ENCODE peak calls at places on chromosomes 16 and 17, in four cellular contexts. One of them, this sample, is unnamed.

GRCh38 chr16:31519746-31520145 is 8.0 kb upstream of the AHSP start:
- DNase-seq in OCI-LY7: no peak
- DNase-seq in hepatocyte: no peak
- DNase-seq in neural progenitor cell: peak; percentile 7
- DNase-seq in this sample: no peak

GRCh38 chr16:84247844-84248243 is 8.0 kb upstream of the KCNG4 start:
- DNase-seq in neural progenitor cell: no peak
- DNase-seq in hepatocyte: no peak
- DNase-seq in OCI-LY7: no peak
- DNase-seq in this sample: no peak

GRCh38 chr17:51322390-51323029 is 62.2 kb downstream of the UTP18 start:
- DNase-seq in neural progenitor cell: peak; percentile 70
- DNase-seq in OCI-LY7: peak; percentile 65
- DNase-seq in hepatocyte: peak; percentile 55
- DNase-seq in this sample: peak; percentile 61

GRCh38 chr17:32584792-32585191 is 98.0 kb downstream of the CDK5R1 start:
- DNase-seq in hepatocyte: no peak
- DNase-seq in neural progenitor cell: no peak
- DNase-seq in OCI-LY7: no peak
- DNase-seq in this sample: no peak

GRCh38 chr17:16491703-16492612 is at the start of gene LRRC75A:
- DNase-seq in hepatocyte: peak; percentile 83
- DNase-seq in OCI-LY7: no peak
- DNase-seq in neural progenitor cell: peak; percentile 92
- DNase-seq in this sample: no peak

GRCh38 chr16:73046484-73047214 is 1.3 kb downstream of the ZFHX3 start:
- DNase-seq in OCI-LY7: no peak
- DNase-seq in neural progenitor cell: no peak
- DNase-seq in hepatocyte: no peak
- DNase-seq in this sample: no peak

GRCh38 chr17:44266402-44267164 is 1.4 kb downstream of the SLC4A1 start:
- DNase-seq in neural progenitor cell: no peak
- DNase-seq in OCI-LY7: no peak
- DNase-seq in hepatocyte: no peak
- DNase-seq in this sample: no peak

GRCh38 chr16:85980686-85981085 is 81.7 kb downstream of the IRF8 start:
- DNase-seq in neural progenitor cell: no peak
- DNase-seq in OCI-LY7: no peak
- DNase-seq in hepatocyte: no peak
- DNase-seq in this sample: no peak

GRCh38 chr16:17359778-17360177 is 111.0 kb downstream of the XYLT1 start:
- DNase-seq in hepatocyte: no peak
- DNase-seq in neural progenitor cell: no peak
- DNase-seq in OCI-LY7: peak; percentile 33
- DNase-seq in this sample: no peak

GRCh38 chr17:77311371-77311981 is 170.7 kb downstream of the SEC14L1 start:
- DNase-seq in neural progenitor cell: no peak
- DNase-seq in hepatocyte: no peak
- DNase-seq in OCI-LY7: peak; percentile 75
- DNase-seq in this sample: no peak

GRCh38 chr16:30068750-30069574 is 3.4 kb downstream of the ALDOA start:
- DNase-seq in hepatocyte: no peak
- DNase-seq in OCI-LY7: peak; percentile 50
- DNase-seq in neural progenitor cell: peak; percentile 39
- DNase-seq in this sample: no peak

GRCh38 chr17:76969598-76970172 is 101.5 kb downstream of the MGAT5B start:
- DNase-seq in OCI-LY7: peak; percentile 64
- DNase-seq in hepatocyte: peak; percentile 67
- DNase-seq in neural progenitor cell: peak; percentile 51
- DNase-seq in this sample: no peak

GRCh38 chr16:55091871-55092230 is 161.2 kb downstream of the IRX5 start:
- DNase-seq in neural progenitor cell: no peak
- DNase-seq in hepatocyte: no peak
- DNase-seq in OCI-LY7: no peak
- DNase-seq in this sample: no peak

GRCh38 chr16:84739349-84740124 is 39.7 kb downstream of the USP10 start:
- DNase-seq in neural progenitor cell: no peak
- DNase-seq in OCI-LY7: no peak
- DNase-seq in hepatocyte: no peak
- DNase-seq in this sample: no peak

GRCh38 chr16:24580665-24581064 is 41.3 kb downstream of the RBBP6 start:
- DNase-seq in OCI-LY7: no peak
- DNase-seq in neural progenitor cell: no peak
- DNase-seq in hepatocyte: peak; percentile 6
- DNase-seq in this sample: no peak

GRCh38 chr17:17605747-17606083 is 14.2 kb upstream of the PEMT start:
- DNase-seq in OCI-LY7: no peak
- DNase-seq in hepatocyte: no peak
- DNase-seq in neural progenitor cell: no peak
- DNase-seq in this sample: no peak

GRCh38 chr17:79824893-79825579 is 14.2 kb downstream of the CBX4 start:
- DNase-seq in hepatocyte: no peak
- DNase-seq in OCI-LY7: no peak
- DNase-seq in neural progenitor cell: no peak
- DNase-seq in this sample: no peak

GRCh38 chr16:82655315-82655714 is 28.5 kb downstream of the CDH13 start:
- DNase-seq in neural progenitor cell: no peak
- DNase-seq in OCI-LY7: no peak
- DNase-seq in hepatocyte: peak; percentile 19
- DNase-seq in this sample: no peak

GRCh38 chr17:78224226-78225087 is 7.0 kb upstream of the TMEM235 start:
- DNase-seq in neural progenitor cell: no peak
- DNase-seq in hepatocyte: no peak
- DNase-seq in OCI-LY7: no peak
- DNase-seq in this sample: no peak

GRCh38 chr16:83701494-83701893 is 106.3 kb upstream of the HSBP1 start:
- DNase-seq in neural progenitor cell: peak; percentile 86
- DNase-seq in hepatocyte: peak; percentile 77
- DNase-seq in OCI-LY7: peak; percentile 23
- DNase-seq in this sample: no peak

GRCh38 chr17:77145635-77146632 is 5.2 kb downstream of the SEC14L1 start:
- DNase-seq in neural progenitor cell: no peak
- DNase-seq in hepatocyte: peak; percentile 71
- DNase-seq in OCI-LY7: peak; percentile 46
- DNase-seq in this sample: no peak

GRCh38 chr17:55601874-55602364 is 90.7 kb upstream of the SMIM36 start:
- DNase-seq in hepatocyte: peak; percentile 51
- DNase-seq in OCI-LY7: peak; percentile 26
- DNase-seq in neural progenitor cell: peak; percentile 81
- DNase-seq in this sample: peak; percentile 41

GRCh38 chr17:80938556-80938955 is 53.1 kb upstream of the CHMP6 start:
- DNase-seq in OCI-LY7: no peak
- DNase-seq in neural progenitor cell: no peak
- DNase-seq in hepatocyte: no peak
- DNase-seq in this sample: no peak

GRCh38 chr16:7161886-7162285 is 170.8 kb upstream of the RBFOX1 start:
- DNase-seq in neural progenitor cell: no peak
- DNase-seq in hepatocyte: peak; percentile 44
- DNase-seq in OCI-LY7: no peak
- DNase-seq in this sample: no peak

GRCh38 chr16:2033057-2033911 is 6.6 kb downstream of the NHERF2 start:
- DNase-seq in OCI-LY7: no peak
- DNase-seq in neural progenitor cell: peak; percentile 38
- DNase-seq in hepatocyte: peak; percentile 71
- DNase-seq in this sample: no peak

GRCh38 chr17:9577402-9577709 is 914 bp downstream of the CFAP52 start:
- DNase-seq in OCI-LY7: peak; percentile 1
- DNase-seq in neural progenitor cell: no peak
- DNase-seq in hepatocyte: no peak
- DNase-seq in this sample: no peak

GRCh38 chr17:68199837-68200688 is 47.8 kb upstream of the AMZ2 start:
- DNase-seq in OCI-LY7: peak; percentile 37
- DNase-seq in hepatocyte: no peak
- DNase-seq in neural progenitor cell: peak; percentile 21
- DNase-seq in this sample: no peak

GRCh38 chr17:58991718-58992331 is 114.9 kb downstream of the TRIM37 start:
- DNase-seq in neural progenitor cell: no peak
- DNase-seq in OCI-LY7: no peak
- DNase-seq in hepatocyte: peak; percentile 72
- DNase-seq in this sample: no peak

GRCh38 chr17:61422869-61423268 is 23.2 kb downstream of the TBX2 start:
- DNase-seq in hepatocyte: no peak
- DNase-seq in neural progenitor cell: no peak
- DNase-seq in OCI-LY7: no peak
- DNase-seq in this sample: no peak

GRCh38 chr16:85567101-85567866 is 45.8 kb upstream of the GSE1 start:
- DNase-seq in hepatocyte: no peak
- DNase-seq in neural progenitor cell: no peak
- DNase-seq in OCI-LY7: no peak
- DNase-seq in this sample: no peak

GRCh38 chr17:72427761-72428109 is 306.9 kb downstream of the SOX9 start:
- DNase-seq in neural progenitor cell: no peak
- DNase-seq in OCI-LY7: no peak
- DNase-seq in hepatocyte: no peak
- DNase-seq in this sample: no peak

GRCh38 chr16:54932737-54933254 is 2.1 kb downstream of the IRX5 start:
- DNase-seq in hepatocyte: no peak
- DNase-seq in OCI-LY7: no peak
- DNase-seq in neural progenitor cell: peak; percentile 70
- DNase-seq in this sample: no peak

GRCh38 chr17:59695943-59696681 is 11.1 kb downstream of the PTRH2 start:
- DNase-seq in hepatocyte: no peak
- DNase-seq in neural progenitor cell: no peak
- DNase-seq in OCI-LY7: no peak
- DNase-seq in this sample: no peak

GRCh38 chr16:24670623-24671454 is 58.6 kb upstream of the TNRC6A start:
- DNase-seq in neural progenitor cell: peak; percentile 67
- DNase-seq in hepatocyte: peak; percentile 63
- DNase-seq in OCI-LY7: peak; percentile 7
- DNase-seq in this sample: no peak

DNA sequence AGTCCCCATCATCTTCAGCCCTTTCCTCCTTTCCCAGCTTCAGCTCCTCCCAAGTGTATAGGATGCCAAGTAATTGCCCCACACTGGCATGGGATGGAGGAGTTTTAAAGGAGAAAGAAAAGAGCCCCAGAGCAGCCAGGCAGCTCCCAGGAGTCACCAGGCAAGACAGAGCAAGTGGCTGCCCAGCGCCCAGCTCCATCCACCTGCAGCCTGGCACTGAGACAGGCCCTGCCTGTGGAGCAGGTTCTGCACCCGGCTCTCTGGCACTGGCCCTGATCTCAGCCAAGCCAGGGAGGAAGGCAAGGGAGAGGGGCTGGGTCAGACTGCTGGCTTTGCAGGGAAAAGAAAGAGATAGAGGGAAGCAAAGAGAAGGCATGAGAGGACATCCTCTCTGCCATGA is 21.7 kb downstream of the FOXN1 start:
- DNase-seq in neural progenitor cell: no peak
- DNase-seq in OCI-LY7: no peak
- DNase-seq in hepatocyte: no peak
- DNase-seq in this sample: no peak
- TF ChIP-seq EZH2phosphoT487 in neural progenitor cell: no peak
- TF ChIP-seq EZH2phosphoT487 in OCI-LY7: no peak
- TF ChIP-seq EZH2phosphoT487 in hepatocyte: no peak
- TF ChIP-seq EZH2phosphoT487 in this sample: no peak

DNA sequence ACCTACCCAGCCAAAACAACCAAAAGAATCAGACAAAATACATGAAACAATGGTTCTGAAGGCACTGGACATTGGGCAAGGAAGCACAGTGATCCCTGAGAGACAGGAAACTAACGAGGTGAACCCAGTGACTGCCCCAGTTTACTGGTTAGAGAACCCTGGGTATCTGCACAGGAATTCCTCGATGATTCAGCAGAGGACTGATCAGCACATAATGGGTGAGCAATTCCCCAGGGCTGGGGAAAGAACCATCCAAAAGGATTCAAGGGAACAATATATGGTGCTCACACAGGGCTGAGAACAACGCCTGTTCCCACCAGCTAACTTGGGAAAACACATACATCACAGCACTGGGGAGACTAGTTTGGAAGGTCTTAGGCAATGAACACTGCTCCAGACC is 167.2 kb downstream of the PARN start:
- DNase-seq in hepatocyte: no peak
- DNase-seq in OCI-LY7: no peak
- DNase-seq in neural progenitor cell: no peak
- DNase-seq in this sample: no peak
- H2AFZ ChIP-seq in hepatocyte: no peak overlapping the region
- H2AFZ ChIP-seq in OCI-LY7: no peak overlapping the region
- H2AFZ ChIP-seq in neural progenitor cell: no peak overlapping the region
- H2AFZ ChIP-seq in this sample: no peak overlapping the region

GRCh38 chr16:23567602-23568001 is 10.1 kb downstream of the UBFD1 start:
- DNase-seq in neural progenitor cell: no peak
- DNase-seq in OCI-LY7: no peak
- DNase-seq in hepatocyte: no peak
- DNase-seq in this sample: no peak

GRCh38 chr16:23564964-23565363 is 7.4 kb downstream of the UBFD1 start:
- DNase-seq in neural progenitor cell: no peak
- DNase-seq in OCI-LY7: no peak
- DNase-seq in hepatocyte: no peak
- DNase-seq in this sample: no peak

GRCh38 chr16:23563186-23563585 is 5.7 kb downstream of the UBFD1 start:
- DNase-seq in neural progenitor cell: no peak
- DNase-seq in OCI-LY7: no peak
- DNase-seq in hepatocyte: no peak
- DNase-seq in this sample: no peak

GRCh38 chr16:23562505-23562904 is 5.0 kb downstream of the UBFD1 start:
- DNase-seq in OCI-LY7: no peak
- DNase-seq in hepatocyte: no peak
- DNase-seq in neural progenitor cell: no peak
- DNase-seq in this sample: no peak

DNA sequence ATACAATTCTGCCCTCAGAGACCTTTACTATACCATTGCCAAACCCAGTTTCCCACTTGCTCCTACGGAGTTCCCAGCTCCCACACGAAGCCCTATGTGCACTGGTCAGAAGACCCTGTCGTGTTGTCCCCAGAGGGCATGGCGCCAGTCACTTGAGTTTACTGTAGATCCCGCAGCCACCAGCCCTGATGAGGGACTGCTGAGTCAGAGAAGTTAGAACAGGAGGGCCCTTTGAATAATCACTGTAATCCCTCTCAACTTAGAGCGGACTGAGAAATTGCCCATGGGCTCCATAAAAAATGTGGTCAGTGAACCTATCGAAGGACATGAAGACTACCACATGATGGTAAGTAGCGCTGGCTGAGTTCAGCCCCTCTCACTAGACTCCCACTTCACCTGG is 9.2 kb downstream of the UBFD1 start:
- DNase-seq in OCI-LY7: no peak
- DNase-seq in hepatocyte: no peak
- DNase-seq in neural progenitor cell: no peak
- DNase-seq in this sample: no peak
- H3K36me3 ChIP-seq in OCI-LY7: peaks cover 92% of the 10 kb centered on the region
- H3K36me3 ChIP-seq in hepatocyte: no peaks in the 10 kb centered on the region
- H3K36me3 ChIP-seq in neural progenitor cell: peaks cover 4% of the 10 kb centered on the region
- H3K36me3 ChIP-seq in this sample: peaks cover 80% of the 10 kb centered on the region

GRCh38 chr16:16003719-16004313 is 54.4 kb downstream of the ABCC1 start:
- DNase-seq in hepatocyte: no peak
- DNase-seq in OCI-LY7: no peak
- DNase-seq in neural progenitor cell: no peak
- DNase-seq in this sample: no peak

GRCh38 chr16:16004314-16004749 is 54.9 kb downstream of the ABCC1 start:
- DNase-seq in neural progenitor cell: no peak
- DNase-seq in hepatocyte: no peak
- DNase-seq in OCI-LY7: no peak
- DNase-seq in this sample: no peak

GRCh38 chr16:16006650-16007049 is 57.2 kb downstream of the ABCC1 start:
- DNase-seq in OCI-LY7: no peak
- DNase-seq in neural progenitor cell: no peak
- DNase-seq in hepatocyte: no peak
- DNase-seq in this sample: no peak

GRCh38 chr16:16007743-16008111 is 58.3 kb downstream of the ABCC1 start:
- DNase-seq in hepatocyte: no peak
- DNase-seq in OCI-LY7: peak; percentile 94
- DNase-seq in neural progenitor cell: no peak
- DNase-seq in this sample: no peak

GRCh38 chr16:16005725-16006124 is 56.3 kb downstream of the ABCC1 start:
- DNase-seq in hepatocyte: no peak
- DNase-seq in neural progenitor cell: no peak
- DNase-seq in OCI-LY7: no peak
- DNase-seq in this sample: no peak
- TF ChIP-seq EZH2phosphoT487 in hepatocyte: no peak
- TF ChIP-seq EZH2phosphoT487 in neural progenitor cell: no peak
- TF ChIP-seq EZH2phosphoT487 in OCI-LY7: no peak
- TF ChIP-seq EZH2phosphoT487 in this sample: no peak